ENCODE peak calls at places on chromosome 7, in four cellular contexts. S, W, E and J are unnamed samples.

GRCh38 chr7:66138994-66139752 is 24.5 kb downstream of the CRCP start:
- DNase-seq in S (no peak), W (no peak), E (no peak), J (no peak)

GRCh38 chr7:1705339-1705738 is 35.3 kb downstream of the ELFN1 start:
- DNase-seq in S (peak), W (no peak), E (no peak), J (peak)

GRCh38 chr7:129789652-129790051 is 163.1 kb downstream of the UBE2H start:
- DNase-seq in S (no peak), W (no peak), E (no peak), J (no peak)

GRCh38 chr7:2860627-2861133 is 16.6 kb upstream of the GNA12 start:
- DNase-seq in S (no peak), W (no peak), E (no peak), J (no peak)

GRCh38 chr7:114415054-114415997 is 711 bp downstream of the FOXP2 start:
- DNase-seq in S (no peak), W (no peak), E (no peak), J (no peak)

GRCh38 chr7:27241189-27242045 is 1.2 kb upstream of the EVX1 start:
- DNase-seq in S (no peak), W (no peak), E (no peak), J (no peak)

GRCh38 chr7:130356760-130357611 is 12.4 kb downstream of the CPA5 start:
- DNase-seq in S (no peak), W (no peak), E (peak), J (no peak)

GRCh38 chr7:37108615-37109014 is 340.0 kb downstream of the ELMO1 start:
- DNase-seq in S (no peak), W (no peak), E (no peak), J (no peak)

GRCh38 chr7:120996333-120996982 is 7.9 kb downstream of the CPED1 start:
- DNase-seq in S (no peak), W (no peak), E (no peak), J (no peak)

GRCh38 chr7:77391230-77391629 is 24.9 kb downstream of the GSAP start:
- DNase-seq in S (no peak), W (no peak), E (no peak), J (no peak)

GRCh38 chr7:132130497-132130896 is 445.8 kb downstream of the PLXNA4 start:
- DNase-seq in S (peak), W (no peak), E (no peak), J (no peak)

GRCh38 chr7:140646931-140647647 is 6.5 kb upstream of the DENND2A start:
- DNase-seq in S (peak), W (peak), E (peak), J (peak)

GRCh38 chr7:80439894-80440811 is 71.7 kb downstream of the GNAT3 start:
- DNase-seq in S (no peak), W (no peak), E (no peak), J (no peak)

GRCh38 chr7:107865956-107866775 is 24.8 kb upstream of the DLD start:
- DNase-seq in S (no peak), W (no peak), E (no peak), J (no peak)

GRCh38 chr7:83648464-83649241 is at the start of gene SEMA3E:
- DNase-seq in S (no peak), W (peak), E (peak), J (no peak)

GRCh38 chr7:115087437-115087836 is 165.5 kb downstream of the MDFIC start:
- DNase-seq in S (no peak), W (no peak), E (peak), J (no peak)

GRCh38 chr7:110317699-110318265 is 773.1 kb upstream of the LRRN3 start:
- DNase-seq in S (no peak), W (no peak), E (peak), J (no peak)

GRCh38 chr7:40697653-40698052 is 562.8 kb downstream of the SUGCT start:
- DNase-seq in S (no peak), W (no peak), E (no peak), J (no peak)

GRCh38 chr7:47572101-47572460 is 9.8 kb downstream of the TNS3 start:
- DNase-seq in S (no peak), W (no peak), E (no peak), J (no peak)

GRCh38 chr7:94655884-94656657 is at the start of gene SGCE:
- DNase-seq in S (peak), W (peak), E (peak), J (no peak)

GRCh38 chr7:158495780-158496179 is 91.8 kb downstream of the PTPRN2 start:
- DNase-seq in S (peak), W (peak), E (peak), J (no peak)

GRCh38 chr7:105046414-105046813 is 32.4 kb downstream of the KMT2E start:
- DNase-seq in S (no peak), W (no peak), E (no peak), J (no peak)

GRCh38 chr7:111852081-111852480 is 289.8 kb upstream of the IMMP2L start:
- DNase-seq in S (no peak), W (no peak), E (no peak), J (no peak)

GRCh38 chr7:111855161-111855841 is 293.0 kb upstream of the IMMP2L start:
- DNase-seq in S (no peak), W (peak), E (peak), J (no peak)

GRCh38 chr7:111858331-111858730 is 296.0 kb upstream of the IMMP2L start:
- DNase-seq in S (no peak), W (no peak), E (no peak), J (no peak)

GRCh38 chr7:111853231-111853990 is 291.1 kb upstream of the IMMP2L start:
- DNase-seq in S (no peak), W (no peak), E (no peak), J (no peak)

DNA sequence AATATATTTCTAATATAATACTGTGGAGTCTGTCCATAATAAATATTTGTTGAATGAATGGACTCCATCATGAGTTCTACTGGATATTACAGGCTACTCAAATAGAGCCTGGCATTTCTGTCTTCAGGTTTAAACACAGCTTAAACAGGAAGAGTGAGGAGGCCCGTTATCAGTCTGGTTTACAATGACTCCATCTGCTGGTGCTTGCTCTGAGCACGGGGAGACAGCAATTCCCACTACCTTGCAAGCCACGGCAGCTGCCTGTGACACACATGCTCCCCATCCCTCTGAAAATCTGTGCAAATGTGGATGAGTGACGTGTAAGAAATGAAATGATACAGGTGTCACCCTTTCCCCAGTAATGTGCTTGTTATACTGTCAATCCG is 293.5 kb upstream of the IMMP2L start:
- DNase-seq in S (no peak), W (no peak), E (no peak), J (no peak)
- TF ChIP-seq CTCF in S (no peak), W (no peak), E (peak), J (no peak)

DNA sequence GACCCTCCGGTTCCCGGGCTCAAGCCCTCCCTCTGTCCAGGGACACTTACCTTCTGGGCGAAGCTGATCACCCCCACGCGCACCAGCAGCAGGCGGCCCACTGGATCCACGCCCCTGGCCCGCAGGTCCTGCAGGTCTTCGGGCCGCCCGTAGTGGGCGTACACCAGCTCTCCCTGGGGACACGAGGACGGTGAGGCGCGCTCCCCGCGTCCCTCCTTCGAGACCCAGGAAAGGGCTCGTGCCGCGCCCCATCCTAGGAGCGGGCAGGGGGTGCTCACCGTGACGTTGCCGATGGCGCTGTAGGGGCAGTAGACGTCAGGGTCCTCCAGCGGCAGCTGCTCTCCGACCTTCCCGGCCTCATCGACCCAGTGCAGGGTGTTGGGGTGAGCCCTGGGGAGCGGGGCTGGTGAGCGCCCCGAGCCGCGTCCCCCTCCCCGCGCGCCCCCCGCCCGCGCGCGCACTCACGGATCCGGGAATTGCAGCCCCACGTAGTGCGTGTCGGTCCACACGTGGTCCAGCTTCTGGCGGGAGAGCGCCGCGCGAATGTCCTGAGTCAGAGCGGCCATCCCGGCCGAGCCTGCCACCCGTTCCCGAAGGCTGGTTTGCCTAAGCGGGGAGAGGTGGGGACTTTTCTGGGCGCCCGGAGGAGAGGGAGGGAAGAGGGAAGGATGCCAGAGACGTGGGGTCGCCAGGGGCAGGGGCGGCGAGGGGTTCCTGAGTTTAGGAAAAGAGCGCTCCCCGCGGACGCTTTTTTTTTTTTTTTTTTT is 8.2 kb downstream of the TFR2 start:
- DNase-seq in S (peak), W (peak), E (no peak), J (no peak)
- TF ChIP-seq CTCF in S (peak), W (no peak), E (peak), J (peak)

DNA sequence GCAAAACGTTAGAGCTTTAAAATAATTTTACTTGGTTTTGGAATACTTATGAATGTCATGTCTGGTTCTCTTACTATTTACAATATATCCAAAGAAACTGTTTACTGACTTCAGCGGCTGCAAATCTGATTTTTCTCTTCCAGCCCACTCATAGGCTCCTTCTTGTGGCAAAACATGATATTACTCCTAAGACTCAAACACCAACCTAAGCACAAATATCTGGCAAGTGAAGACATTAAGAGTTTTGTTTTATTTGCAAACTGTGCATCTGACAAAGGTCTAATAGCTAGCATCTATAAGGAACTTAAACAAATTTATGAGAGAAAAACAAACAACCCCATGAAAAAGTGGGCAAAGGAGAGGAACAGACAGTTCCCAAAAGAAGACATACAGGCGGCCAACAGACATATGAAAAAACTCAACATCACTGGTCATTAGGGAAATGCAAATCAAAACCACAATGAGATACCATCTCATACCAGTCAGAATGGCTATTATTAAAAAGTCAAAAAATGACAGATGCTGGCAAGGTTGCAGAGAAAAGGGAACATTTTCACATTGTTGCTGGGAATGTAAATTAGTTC is 20.3 kb upstream of the GJC3 start:
- DNase-seq in S (no peak), W (no peak), E (no peak), J (no peak)
- TF ChIP-seq CTCF in S (peak), W (no peak), E (peak), J (peak)

GRCh38 chr7:22109761-22110160 is 164.1 kb upstream of the CDCA7L start:
- DNase-seq in S (no peak), W (peak), E (peak), J (no peak)
- TF ChIP-seq CTCF in S (no peak), W (no peak), E (peak), J (no peak)

GRCh38 chr7:73978681-73979563 is 49.1 kb upstream of the ELN start:
- DNase-seq in S (peak), W (peak), E (peak), J (peak)
- TF ChIP-seq CTCF in S (peak), W (peak), E (peak), J (peak)

DNA sequence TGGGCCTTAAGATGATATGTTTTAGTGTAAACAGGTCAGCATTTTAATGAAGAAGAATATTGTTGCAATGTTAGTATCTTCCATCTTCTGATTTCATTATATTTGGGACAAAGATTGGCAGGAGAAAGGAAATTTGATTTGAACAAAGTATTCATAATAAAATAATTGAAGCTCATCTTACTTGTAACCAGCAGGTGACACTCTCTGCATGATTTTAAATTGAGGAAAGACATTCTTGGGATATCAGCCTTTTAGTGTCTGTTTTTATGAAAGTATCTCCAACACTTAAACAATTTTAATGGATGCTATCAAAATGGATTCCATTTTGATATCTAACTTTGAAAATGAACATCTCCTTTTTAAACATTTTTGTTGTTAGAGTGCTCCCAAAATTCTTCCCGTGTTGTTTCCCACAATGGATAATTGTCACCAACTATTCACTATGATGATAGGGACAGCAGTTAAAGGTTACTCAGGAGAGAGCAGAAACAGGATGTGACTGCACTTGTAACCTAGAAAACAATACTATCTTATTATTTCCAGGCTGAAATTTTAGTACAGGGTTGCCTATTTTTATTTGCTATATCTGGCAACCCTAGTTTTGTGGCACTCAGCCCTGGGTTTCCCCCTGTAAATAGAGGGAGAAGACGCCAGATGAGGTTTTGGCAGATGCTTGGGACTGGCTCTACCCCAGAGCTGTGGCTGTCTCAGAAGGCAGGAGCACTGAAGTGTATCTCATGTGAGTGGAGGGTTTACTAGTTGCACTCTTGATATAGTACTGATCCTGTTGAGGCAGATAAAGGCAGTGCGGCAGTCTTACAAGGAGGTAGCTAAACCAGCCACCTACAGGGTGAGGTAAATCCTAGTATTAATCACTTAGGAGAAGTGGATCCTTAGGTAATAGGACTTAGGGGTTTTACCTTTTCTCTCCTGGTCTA is 31.0 kb upstream of the ABCB4 start:
- DNase-seq in S (no peak), W (no peak), E (peak), J (no peak)
- TF ChIP-seq CTCF in S (no peak), W (no peak), E (peak), J (peak)

DNA sequence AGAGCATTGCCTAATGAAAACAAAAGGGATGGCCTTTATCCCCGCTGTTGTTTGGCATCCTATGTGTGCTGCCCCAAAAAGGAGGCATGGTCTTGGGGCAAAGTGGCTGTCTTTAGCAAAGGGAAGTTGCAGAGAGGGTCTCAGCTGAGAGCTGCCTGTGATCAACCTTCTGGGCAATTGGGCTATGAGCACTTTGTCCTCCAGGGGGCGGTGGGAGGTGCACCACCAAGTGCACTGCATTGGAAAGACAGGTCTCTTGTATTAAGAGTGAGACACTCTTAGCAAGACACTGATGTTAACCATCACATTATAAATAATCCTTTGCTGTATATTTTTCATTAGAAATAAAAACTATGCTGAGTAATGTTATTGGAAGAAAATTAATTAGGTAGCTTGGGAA is 314.8 kb downstream of the POM121L12 start:
- DNase-seq in S (no peak), W (peak), E (no peak), J (no peak)
- TF ChIP-seq CTCF in S (peak), W (peak), E (peak), J (peak)